ENCODE peak calls at places on chromosomes 5 and 9, in five cellular contexts. Z is foreskin fibroblast; J is CD4-positive, alpha-beta T cell; O is WTC11; L is astrocyte of the cerebellum. Y is an unnamed sample.

GRCh38 chr9:18726546-18726945 is 252.6 kb downstream of the ADAMTSL1 start:
- DNase-seq in Z (no peak), J (no peak), O (no peak), L (no peak), Y (peak)

GRCh38 chr9:85586684-85587083 is 155.1 kb downstream of the AGTPBP1 start:
- DNase-seq in Z (no peak), J (no peak), O (no peak), L (no peak), Y (no peak)

GRCh38 chr5:6510132-6510531 is 61.5 kb downstream of the UBE2QL1 start:
- DNase-seq in Z (peak), J (no peak), O (no peak), L (no peak), Y (no peak)

GRCh38 chr5:54835642-54836041 is 149.8 kb downstream of the ESM1 start:
- DNase-seq in Z (peak), J (no peak), O (no peak), L (no peak), Y (no peak)

GRCh38 chr5:13814293-13814692 is 130.2 kb downstream of the DNAH5 start:
- DNase-seq in Z (no peak), J (no peak), O (no peak), L (no peak), Y (no peak)

GRCh38 chr5:83322273-83322924 is 149.1 kb upstream of the VCAN start:
- DNase-seq in Z (no peak), J (no peak), O (no peak), L (no peak), Y (no peak)

GRCh38 chr9:73114958-73115357 is 36.7 kb upstream of the ANXA1 start:
- DNase-seq in Z (no peak), J (no peak), O (no peak), L (no peak), Y (no peak)

GRCh38 chr9:73038613-73039012 is 85.8 kb upstream of the ALDH1A1 start:
- DNase-seq in Z (peak), J (no peak), O (peak), L (peak), Y (no peak)

GRCh38 chr5:99061711-99062110 is 132.9 kb upstream of the CHD1 start:
- DNase-seq in Z (peak), J (no peak), O (no peak), L (peak), Y (peak)

GRCh38 chr5:142015781-142016533 is 3.1 kb upstream of the GNPDA1 start:
- DNase-seq in Z (peak), J (no peak), O (no peak), L (no peak), Y (no peak)

GRCh38 chr5:93278876-93279275 is 302.1 kb downstream of the NR2F1-AS1 start:
- DNase-seq in Z (no peak), J (no peak), O (no peak), L (no peak), Y (no peak)

GRCh38 chr5:20958641-20959040 is 970.6 kb upstream of the CDH18 start:
- DNase-seq in Z (no peak), J (no peak), O (no peak), L (no peak), Y (no peak)

GRCh38 chr5:139787257-139787567 is 8.4 kb upstream of the PSD2 start:
- DNase-seq in Z (no peak), J (no peak), O (no peak), L (no peak), Y (no peak)

GRCh38 chr9:81416476-81417298 is 272.7 kb downstream of the TLE1 start:
- DNase-seq in Z (no peak), J (no peak), O (no peak), L (no peak), Y (peak)

GRCh38 chr9:98215821-98216220 is 23.4 kb upstream of the CORO2A start:
- DNase-seq in Z (no peak), J (peak), O (peak), L (no peak), Y (no peak)

GRCh38 chr5:150653762-150654158 is 7.3 kb upstream of the MYOZ3 start:
- DNase-seq in Z (no peak), J (no peak), O (no peak), L (no peak), Y (no peak)

GRCh38 chr5:150651924-150652688 is 8.9 kb upstream of the MYOZ3 start:
- DNase-seq in Z (no peak), J (no peak), O (no peak), L (no peak), Y (no peak)

GRCh38 chr5:150651382-150651781 is 9.7 kb upstream of the MYOZ3 start:
- DNase-seq in Z (no peak), J (no peak), O (no peak), L (no peak), Y (no peak)

GRCh38 chr5:150654181-150654580 is 6.9 kb upstream of the MYOZ3 start:
- DNase-seq in Z (no peak), J (no peak), O (no peak), L (no peak), Y (no peak)

DNA sequence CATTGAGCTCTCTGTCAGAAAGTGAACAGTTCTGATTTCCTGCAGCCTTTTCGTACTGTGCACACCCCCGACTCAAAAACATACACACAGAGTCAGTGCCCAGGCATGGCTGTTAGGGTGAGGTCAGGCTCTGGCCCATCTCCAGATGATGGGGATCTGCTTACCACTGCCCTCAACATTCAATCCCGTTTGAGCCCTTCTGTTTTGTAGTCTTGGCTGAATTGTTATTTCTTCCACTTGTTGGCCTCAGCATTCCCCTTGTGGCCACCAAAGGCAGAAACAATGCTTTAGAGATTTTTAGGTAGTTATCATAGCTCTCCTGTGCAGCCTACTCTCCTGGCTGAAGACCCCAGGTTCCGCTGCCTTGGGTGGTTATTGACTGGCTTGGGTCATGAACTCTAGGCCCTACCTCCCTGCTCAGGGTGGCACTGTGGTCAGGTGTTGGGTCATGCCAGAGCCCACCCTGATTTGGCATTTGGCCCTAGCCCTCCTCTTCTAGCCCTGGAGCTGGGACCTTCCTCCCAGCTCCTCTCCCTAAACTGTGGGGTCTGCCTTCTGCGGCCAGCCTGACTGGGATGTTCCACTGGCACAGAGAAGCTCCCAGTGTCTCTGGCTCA is 7.8 kb upstream of the MYOZ3 start:
- DNase-seq in Z (peak), J (no peak), O (no peak), L (no peak), Y (no peak)
- TF ChIP-seq CTCF in Z (peak), J (no peak), O (no peak), L (peak), Y (peak)

DNA sequence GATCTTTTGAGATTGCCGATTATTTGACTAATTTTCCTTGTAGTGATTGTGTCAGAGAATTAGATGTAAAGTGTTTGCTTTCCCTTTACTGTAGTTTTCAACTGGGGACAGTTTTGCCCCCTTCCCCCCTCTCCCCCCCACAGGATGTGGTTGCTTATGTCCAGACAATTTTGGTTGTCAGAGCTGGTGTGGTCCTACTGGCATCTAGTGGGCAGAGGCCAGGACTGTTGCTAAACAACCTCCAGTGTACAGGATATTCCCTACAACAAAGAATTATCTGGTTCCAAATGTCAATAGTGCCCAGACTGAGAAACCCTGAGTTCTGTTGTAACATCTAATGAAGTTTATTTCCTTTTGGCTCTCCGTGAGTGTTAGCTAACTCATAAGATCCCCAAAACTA is 20.0 kb downstream of the TMEFF1 start:
- DNase-seq in Z (no peak), J (no peak), O (no peak), L (no peak), Y (no peak)
- TF ChIP-seq CTCF in Z (no peak), J (no peak), O (no peak), L (no peak), Y (peak)

GRCh38 chr9:133149130-133150015 is 14.3 kb downstream of the GBGT1 start:
- DNase-seq in Z (peak), J (peak), O (peak), L (no peak), Y (peak)
- TF ChIP-seq CTCF in Z (no peak), J (peak), O (no peak), L (peak), Y (peak)

DNA sequence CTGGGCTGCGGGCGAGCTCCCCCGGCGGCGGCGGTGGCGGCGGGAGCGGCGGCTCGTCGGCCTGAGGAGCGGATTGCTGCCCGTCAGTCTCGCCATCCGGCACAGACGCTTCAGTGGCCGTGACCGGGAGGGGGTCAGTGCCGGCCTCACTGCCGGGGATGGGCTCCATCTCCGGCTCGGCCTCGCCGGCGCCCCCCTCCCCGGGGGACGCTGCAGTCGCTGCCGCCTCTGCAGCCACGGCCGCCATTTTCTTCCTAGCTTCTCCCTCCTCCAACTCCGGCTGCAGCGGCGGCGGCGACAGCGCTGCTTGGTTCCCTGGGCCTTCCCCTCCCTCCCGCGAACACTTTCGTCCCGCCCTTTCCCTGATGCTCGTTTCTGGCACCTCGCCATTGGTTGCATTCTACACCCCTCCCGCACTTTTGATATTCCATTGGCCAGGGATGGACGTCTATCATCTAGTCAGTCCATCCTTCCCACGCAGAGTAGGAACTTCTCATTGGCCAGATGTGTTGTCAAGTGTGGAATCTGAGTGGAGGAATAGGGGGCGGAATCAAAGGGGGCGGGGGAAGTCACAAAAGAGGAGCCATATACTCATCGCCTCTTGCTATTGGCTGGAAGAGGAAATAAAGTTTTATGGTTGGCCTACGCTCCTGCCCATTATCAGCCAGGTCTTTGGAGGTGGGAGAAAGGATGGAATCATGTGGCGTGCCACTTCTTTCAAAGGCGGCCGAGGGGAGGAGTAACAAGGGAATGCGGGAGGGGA is at the start of gene PWWP2A:
- DNase-seq in Z (peak), J (peak), O (peak), L (peak), Y (peak)
- TF ChIP-seq CTCF in Z (no peak), J (no peak), O (no peak), L (no peak), Y (peak)

DNA sequence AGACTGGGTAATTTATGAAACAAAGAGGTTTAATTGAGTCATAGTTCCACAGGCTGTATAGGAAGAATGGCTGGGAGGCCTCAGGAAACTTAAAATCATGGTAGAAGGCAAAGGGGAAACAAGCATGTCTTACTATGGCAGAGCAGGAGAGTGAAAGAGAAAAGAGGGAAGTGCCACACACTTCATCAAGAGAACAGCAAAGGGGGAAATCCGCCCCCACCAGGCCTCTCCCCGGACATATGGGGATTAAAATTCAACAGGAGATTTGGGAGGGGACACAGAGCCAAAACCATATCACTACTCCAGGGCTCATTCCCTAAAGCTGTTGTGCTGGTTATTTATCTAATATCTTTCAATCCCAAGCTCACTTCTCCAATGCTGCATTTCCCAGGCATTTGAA is 50.2 kb upstream of the NR3C1 start:
- DNase-seq in Z (no peak), J (no peak), O (no peak), L (no peak), Y (no peak)
- TF ChIP-seq CTCF in Z (no peak), J (no peak), O (no peak), L (no peak), Y (no peak)

GRCh38 chr9:4667681-4668080 is 1.4 kb upstream of the SPATA6L start:
- DNase-seq in Z (no peak), J (no peak), O (no peak), L (no peak), Y (no peak)

GRCh38 chr9:4665357-4665756 is 923 bp downstream of the SPATA6L start:
- DNase-seq in Z (no peak), J (no peak), O (no peak), L (no peak), Y (no peak)

GRCh38 chr9:4668604-4669003 is 2.3 kb upstream of the SPATA6L start:
- DNase-seq in Z (no peak), J (no peak), O (no peak), L (no peak), Y (no peak)

GRCh38 chr9:4663956-4664355 is 1.9 kb downstream of the PLPP6 start:
- DNase-seq in Z (no peak), J (no peak), O (no peak), L (no peak), Y (no peak)

GRCh38 chr9:4666042-4666699 is at the start of gene SPATA6L:
- DNase-seq in Z (peak), J (no peak), O (peak), L (no peak), Y (no peak)
- TF ChIP-seq CTCF in Z (peak), J (no peak), O (no peak), L (no peak), Y (peak)

DNA sequence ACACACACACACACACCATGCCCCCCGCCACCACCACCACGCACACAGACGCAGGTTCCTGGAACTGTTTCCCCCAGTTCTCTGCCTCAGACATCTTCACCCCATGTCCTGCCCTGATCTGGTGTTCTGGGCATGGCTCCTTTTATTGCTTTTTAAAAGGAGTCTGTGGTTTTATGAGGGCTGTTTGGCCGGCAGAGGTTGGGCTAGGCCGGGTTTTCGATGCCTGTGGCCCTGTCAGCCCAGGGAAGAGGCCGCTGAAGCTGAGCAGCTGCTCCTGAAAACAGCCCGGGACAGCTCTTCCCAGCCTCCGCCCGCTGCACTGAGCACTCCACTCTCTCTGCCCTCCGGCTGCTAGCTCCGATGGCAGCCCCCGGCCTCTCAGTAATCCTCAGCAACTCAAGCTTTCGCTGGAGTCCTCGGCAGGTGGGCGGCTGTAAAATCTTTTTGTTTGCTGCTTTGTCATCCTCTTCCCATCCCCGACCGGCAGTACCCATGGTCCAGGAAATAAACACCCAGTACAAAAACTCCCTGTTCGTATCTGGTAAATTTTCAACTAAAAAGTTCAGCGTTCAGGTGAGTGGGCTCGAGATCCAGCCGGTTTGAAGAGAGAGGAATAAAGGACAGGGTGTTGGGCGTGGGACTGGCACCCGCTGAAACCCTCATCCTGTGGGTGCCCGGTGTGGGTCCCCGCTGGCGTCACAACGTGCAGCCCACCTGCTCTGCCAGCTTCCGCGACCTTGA is 103.0 kb upstream of the ERCC6L2 start:
- DNase-seq in Z (peak), J (no peak), O (peak), L (no peak), Y (peak)
- TF ChIP-seq CTCF in Z (no peak), J (no peak), O (no peak), L (no peak), Y (peak)

GRCh38 chr5:110977927-110978326 is 93.6 kb upstream of the TSLP start:
- DNase-seq in Z (no peak), J (no peak), O (no peak), L (no peak), Y (no peak)

GRCh38 chr5:110968246-110969005 is 103.1 kb upstream of the TSLP start:
- DNase-seq in Z (no peak), J (no peak), O (no peak), L (no peak), Y (no peak)

GRCh38 chr5:110969502-110969901 is 102.0 kb upstream of the TSLP start:
- DNase-seq in Z (no peak), J (no peak), O (no peak), L (no peak), Y (no peak)

DNA sequence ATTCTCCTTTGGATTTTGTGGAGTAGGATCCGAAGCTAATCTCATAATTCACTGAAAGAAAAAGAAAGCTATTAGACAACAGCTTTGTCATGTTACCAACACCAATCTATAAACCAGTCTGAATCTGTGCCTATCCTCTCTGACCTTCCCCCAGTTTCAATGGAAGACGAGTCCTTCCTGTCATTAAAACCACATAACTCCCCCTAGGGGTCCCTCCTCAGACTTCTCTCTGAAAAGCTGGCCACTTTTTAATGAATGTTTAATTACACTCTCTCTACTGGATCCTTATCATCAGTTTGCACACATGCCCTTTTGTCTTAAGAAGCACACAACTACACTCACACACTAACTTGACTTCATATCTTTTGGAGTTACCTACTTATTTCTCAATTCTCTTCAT is 98.0 kb upstream of the TSLP start:
- DNase-seq in Z (no peak), J (no peak), O (no peak), L (no peak), Y (no peak)
- TF ChIP-seq CTCF in Z (no peak), J (no peak), O (no peak), L (no peak), Y (no peak)

GRCh38 chr9:69768101-69768500 is 8.3 kb upstream of the PTAR1 start:
- DNase-seq in Z (no peak), J (no peak), O (no peak), L (no peak), Y (no peak)
- TF ChIP-seq CTCF in Z (no peak), J (no peak), O (no peak), L (no peak), Y (no peak)

Y was measured in BJ.